ENCODE peak calls at places on chromosomes 6 and 20, in six cellular contexts. W is A549, U is GM12878, J is endothelial cell of umbilical vein, T is K562, F is HepG2. R is an unnamed sample.

GRCh38 chr20:51480507-51481270 is 61.8 kb downstream of the NFATC2 start:
- DNase-seq in W (no peak), U (peak), J (no peak), T (no peak), F (no peak), R (no peak)

GRCh38 chr6:2376429-2377355 is 131.3 kb upstream of the GMDS start:
- DNase-seq in W (peak), U (no peak), J (no peak), T (no peak), F (no peak), R (peak)

GRCh38 chr6:11537229-11538048 is at the start of gene TMEM170B:
- DNase-seq in W (peak), U (peak), J (peak), T (peak), F (peak), R (peak)

GRCh38 chr6:27505209-27506027 is 32.5 kb upstream of the ZNF184 start:
- DNase-seq in W (peak), U (peak), J (peak), T (peak), F (peak), R (peak)

GRCh38 chr6:134741193-134741521 is 208.7 kb downstream of the ALDH8A1 start:
- DNase-seq in W (no peak), U (no peak), J (no peak), T (no peak), F (no peak), R (no peak)

GRCh38 chr20:5118220-5119142 is 1.3 kb downstream of the PCNA start:
- DNase-seq in W (peak), U (no peak), J (peak), T (no peak), F (no peak), R (peak)

GRCh38 chr6:136728033-136728939 is 64.0 kb downstream of the MAP3K5 start:
- DNase-seq in W (no peak), U (no peak), J (no peak), T (no peak), F (no peak), R (no peak)

GRCh38 chr6:150196942-150197745 is 54.3 kb downstream of the PPP1R14C start:
- DNase-seq in W (no peak), U (no peak), J (no peak), T (no peak), F (no peak), R (no peak)

GRCh38 chr20:39873286-39873685 is 815.8 kb downstream of the MAFB start:
- DNase-seq in W (no peak), U (no peak), J (no peak), T (no peak), F (no peak), R (no peak)

GRCh38 chr20:51531141-51531710 is 11.3 kb downstream of the NFATC2 start:
- DNase-seq in W (peak), U (no peak), J (no peak), T (no peak), F (no peak), R (no peak)

GRCh38 chr6:56986611-56987010 is 31.7 kb downstream of the BEND6 start:
- DNase-seq in W (no peak), U (no peak), J (no peak), T (no peak), F (no peak), R (peak)

GRCh38 chr6:170296423-170296745 is 5.5 kb upstream of the DLL1 start:
- DNase-seq in W (no peak), U (no peak), J (no peak), T (no peak), F (no peak), R (no peak)

GRCh38 chr6:125274935-125275334 is 26.8 kb downstream of the HDDC2 start:
- DNase-seq in W (no peak), U (no peak), J (no peak), T (no peak), F (no peak), R (no peak)

GRCh38 chr6:28315628-28316027 is 20.3 kb downstream of the ZSCAN31 start:
- DNase-seq in W (no peak), U (no peak), J (no peak), T (peak), F (no peak), R (no peak)

GRCh38 chr20:21518292-21518991 is 4.6 kb upstream of the NKX2-2 start:
- DNase-seq in W (no peak), U (no peak), J (no peak), T (no peak), F (no peak), R (no peak)

GRCh38 chr6:72776456-72776855 is 154.6 kb downstream of the KCNQ5 start:
- DNase-seq in W (no peak), U (no peak), J (no peak), T (no peak), F (no peak), R (no peak)

GRCh38 chr6:13331516-13332348 is 3.4 kb upstream of the TBC1D7 start:
- DNase-seq in W (peak), U (no peak), J (peak), T (peak), F (peak), R (peak)

GRCh38 chr6:137699036-137699683 is 167.9 kb upstream of the TNFAIP3 start:
- DNase-seq in W (no peak), U (no peak), J (no peak), T (no peak), F (no peak), R (peak)

GRCh38 chr20:35117148-35117547 is 24.5 kb upstream of the TRPC4AP start:
- DNase-seq in W (no peak), U (no peak), J (no peak), T (no peak), F (no peak), R (no peak)

GRCh38 chr20:51650685-51651134 is 108.2 kb upstream of the NFATC2 start:
- DNase-seq in W (no peak), U (no peak), J (peak), T (no peak), F (no peak), R (peak)

GRCh38 chr6:35259946-35260626 is 551 bp downstream of the ZNF76 start:
- DNase-seq in W (peak), U (peak), J (no peak), T (peak), F (peak), R (peak)

GRCh38 chr6:47093169-47093568 is 51.0 kb upstream of the ADGRF1 start:
- DNase-seq in W (no peak), U (no peak), J (no peak), T (no peak), F (no peak), R (no peak)

GRCh38 chr6:166253277-166254229 is 54.6 kb downstream of the PRR18 start:
- DNase-seq in W (no peak), U (no peak), J (no peak), T (peak), F (no peak), R (peak)
- TF ChIP-seq POLR2A in W (no peak), U (no peak), J (no peak), T (no peak), F (no peak), R (no peak)

DNA sequence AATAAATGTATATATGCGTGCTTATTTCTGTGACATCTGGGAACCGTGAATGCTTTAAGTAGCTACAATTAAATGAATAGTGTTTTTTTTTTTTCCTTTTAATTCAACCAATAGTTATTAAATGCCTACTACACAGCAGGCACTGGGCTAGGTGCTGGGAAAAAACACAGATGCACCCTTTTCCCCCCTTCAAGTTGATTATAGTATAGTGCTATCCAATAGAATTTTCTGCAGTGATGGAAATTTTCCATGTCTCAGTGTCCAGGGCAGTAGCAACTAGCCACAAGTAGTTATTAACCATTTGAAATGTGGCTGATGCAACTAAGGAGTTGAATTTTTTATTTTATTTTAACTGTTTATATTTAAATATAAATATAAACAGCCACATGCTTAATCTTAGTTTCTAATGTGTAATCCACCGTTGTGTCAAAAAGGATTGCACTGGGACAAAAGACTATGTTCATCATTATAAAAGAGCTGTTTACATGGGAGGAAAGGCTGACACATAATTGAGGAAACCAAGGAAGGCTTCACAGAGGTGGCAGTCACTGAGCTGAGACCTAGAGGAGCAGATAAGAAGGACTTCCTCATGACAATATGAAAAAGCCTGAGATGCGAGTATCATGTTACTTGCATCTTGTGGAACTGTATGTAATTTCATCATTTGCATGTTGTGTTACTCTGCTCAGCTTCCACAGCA is 261.3 kb upstream of the PLCB4 start:
- DNase-seq in W (no peak), U (no peak), J (no peak), T (no peak), F (no peak), R (no peak)
- TF ChIP-seq MAX in W (no peak), U (no peak), J (no peak), T (no peak), F (no peak), R (no peak)

GRCh38 chr6:99412065-99412464 is 13.0 kb downstream of the PNISR start:
- DNase-seq in W (no peak), U (no peak), J (no peak), T (no peak), F (no peak), R (no peak)
- TF ChIP-seq MYC in W (no peak), U (no peak), J (no peak), T (no peak), F (no peak), R (no peak)

GRCh38 chr20:36542516-36543186 is 1.3 kb downstream of the MYL9 start:
- DNase-seq in W (no peak), U (no peak), J (no peak), T (no peak), F (no peak), R (no peak)
- TF ChIP-seq POLR2A in W (no peak), U (no peak), J (no peak), T (no peak), F (no peak), R (no peak)

GRCh38 chr6:107123501-107123900 is 8.2 kb upstream of the BEND3 start:
- DNase-seq in W (no peak), U (no peak), J (no peak), T (no peak), F (no peak), R (no peak)

GRCh38 chr6:107121964-107122495 is 6.7 kb upstream of the BEND3 start:
- DNase-seq in W (no peak), U (no peak), J (no peak), T (no peak), F (no peak), R (no peak)

GRCh38 chr6:107125771-107126170 is 10.5 kb upstream of the BEND3 start:
- DNase-seq in W (no peak), U (no peak), J (no peak), T (no peak), F (no peak), R (no peak)

GRCh38 chr6:107122748-107123147 is 7.4 kb upstream of the BEND3 start:
- DNase-seq in W (no peak), U (no peak), J (no peak), T (no peak), F (no peak), R (no peak)

DNA sequence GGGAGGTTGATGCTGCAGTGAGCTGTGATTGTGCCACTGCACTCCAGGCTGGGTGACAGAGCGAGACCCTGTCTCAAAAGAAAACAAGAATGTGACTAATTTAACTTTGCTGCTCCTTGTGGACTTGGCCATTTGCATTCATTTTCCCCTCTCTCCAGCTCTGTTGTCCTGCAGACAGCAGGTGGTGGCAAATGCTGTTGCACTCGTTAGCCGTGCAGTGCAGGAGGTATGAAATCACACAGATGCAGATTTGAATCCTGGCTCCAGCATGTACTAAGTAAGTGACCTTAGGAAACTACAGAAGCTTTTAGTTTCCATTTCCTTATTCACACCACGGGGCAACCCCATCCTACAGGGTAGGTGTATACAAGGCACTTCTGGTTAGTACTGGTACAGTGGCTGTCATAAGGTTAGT is 9.6 kb upstream of the BEND3 start:
- DNase-seq in W (no peak), U (peak), J (no peak), T (no peak), F (no peak), R (no peak)
- TF ChIP-seq MAX in W (no peak), U (no peak), J (no peak), T (no peak), F (no peak), R (no peak)

GRCh38 chr20:32636821-32637220 is 36.9 kb downstream of the C20orf203 start:
- DNase-seq in W (no peak), U (no peak), J (no peak), T (no peak), F (no peak), R (no peak)

GRCh38 chr20:32637738-32638137 is 36.0 kb downstream of the C20orf203 start:
- DNase-seq in W (no peak), U (no peak), J (no peak), T (no peak), F (no peak), R (no peak)

GRCh38 chr20:32635764-32636163 is 38.0 kb downstream of the C20orf203 start:
- DNase-seq in W (no peak), U (no peak), J (no peak), T (no peak), F (no peak), R (peak)

GRCh38 chr20:32637311-32637710 is 36.4 kb downstream of the C20orf203 start:
- DNase-seq in W (no peak), U (no peak), J (no peak), T (no peak), F (no peak), R (no peak)

GRCh38 chr20:32636278-32636677 is 37.5 kb downstream of the C20orf203 start:
- DNase-seq in W (no peak), U (no peak), J (no peak), T (no peak), F (no peak), R (no peak)
- TF ChIP-seq MYC in W (no peak), U (no peak), J (no peak), T (no peak), F (no peak), R (no peak)

DNA sequence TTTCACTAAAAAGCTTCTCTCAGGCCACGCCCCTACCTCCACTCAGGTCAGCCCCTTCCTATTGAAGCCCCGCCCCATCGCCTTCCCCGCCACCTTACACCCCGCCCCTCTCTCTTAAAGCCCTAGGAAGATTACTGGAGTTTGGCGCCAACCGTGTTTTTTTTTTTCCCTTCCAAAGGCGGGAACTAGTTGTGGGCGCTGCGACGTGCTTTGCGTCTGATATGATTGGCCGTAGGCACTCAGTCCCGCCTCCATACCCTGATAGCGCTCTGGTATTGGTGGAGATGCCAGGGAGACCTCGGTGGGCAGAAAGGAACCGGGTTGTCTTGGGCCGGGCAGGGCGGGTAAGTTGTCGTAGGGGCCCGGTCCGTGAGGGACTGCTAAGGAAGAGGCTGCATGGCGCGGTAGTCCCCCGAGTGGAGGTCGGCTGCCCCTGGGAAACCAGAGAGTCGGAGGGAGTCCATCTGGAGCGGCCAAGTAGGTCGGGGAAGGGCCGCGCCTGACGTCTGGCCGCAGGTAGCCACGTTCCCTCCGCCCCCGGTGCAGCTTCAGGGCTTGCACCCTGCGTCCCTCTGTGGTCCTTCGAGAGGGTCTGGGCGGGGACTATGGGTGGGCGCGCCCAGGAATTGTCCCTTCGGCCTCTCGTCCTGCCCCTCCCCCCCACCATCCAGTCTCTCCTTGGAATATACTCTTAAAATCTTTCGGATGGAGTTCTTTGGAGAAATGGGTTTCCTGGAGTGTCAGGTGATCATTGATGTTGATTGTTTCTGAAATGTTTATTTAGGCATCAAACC is at the start of gene CASP8AP2:
- DNase-seq in W (peak), U (peak), J (peak), T (peak), F (peak), R (peak)
- TF ChIP-seq POLR2A in W (peak), U (peak), J (peak), T (peak), F (peak), R (peak)